ENCODE peak calls at places on chromosome 11, in five cellular contexts. G is prostate gland, E is AG09319, Q is right atrium auricular region, R is WTC11. Y is an unnamed sample.
A peak's percentile ranks its signal among the peaks of the same experiment; 100 is the strongest.

GRCh38 chr11:84234462-84235202 is 948.5 kb upstream of the CCDC90B start:
- DNase-seq in G (no peak), R (no peak), Q (no peak), E (no peak), Y (peak; percentile 5)

GRCh38 chr11:110200241-110200640 is 96.2 kb downstream of the RDX start:
- DNase-seq in E (no peak), G (no peak), Q (no peak), R (no peak), Y (no peak)

GRCh38 chr11:65493367-65494176 is 5.3 kb upstream of the MALAT1 start:
- DNase-seq in E (peak; percentile 85), G (peak; percentile 87), Q (peak; percentile 98), R (peak; percentile 29), Y (no peak)

GRCh38 chr11:32439488-32440210 is 4.3 kb upstream of the WT1 start:
- DNase-seq in R (no peak), G (no peak), Q (no peak), E (no peak), Y (peak; percentile 34)

GRCh38 chr11:129933262-129933661 is 37.9 kb upstream of the NFRKB start:
- DNase-seq in Q (no peak), E (no peak), R (no peak), G (no peak), Y (no peak)

GRCh38 chr11:69196322-69197169 is 40.8 kb downstream of the SMIM38 start:
- DNase-seq in G (no peak), Q (no peak), R (no peak), E (no peak), Y (no peak)

GRCh38 chr11:69485337-69486041 is 4.0 kb downstream of the LINC01488 start:
- DNase-seq in E (no peak), G (no peak), R (no peak), Q (no peak), Y (no peak)

GRCh38 chr11:68651208-68651984 is 32.9 kb upstream of the GAL start:
- DNase-seq in Q (no peak), E (no peak), R (no peak), G (peak; percentile 92), Y (no peak)

GRCh38 chr11:116981216-116981887 is 116.9 kb downstream of the SIK3 start:
- DNase-seq in E (no peak), G (no peak), R (no peak), Q (no peak), Y (no peak)

GRCh38 chr11:62647609-62648005 is 1.2 kb upstream of the GANAB start:
- DNase-seq in G (no peak), R (no peak), Q (no peak), E (no peak), Y (no peak)

DNA sequence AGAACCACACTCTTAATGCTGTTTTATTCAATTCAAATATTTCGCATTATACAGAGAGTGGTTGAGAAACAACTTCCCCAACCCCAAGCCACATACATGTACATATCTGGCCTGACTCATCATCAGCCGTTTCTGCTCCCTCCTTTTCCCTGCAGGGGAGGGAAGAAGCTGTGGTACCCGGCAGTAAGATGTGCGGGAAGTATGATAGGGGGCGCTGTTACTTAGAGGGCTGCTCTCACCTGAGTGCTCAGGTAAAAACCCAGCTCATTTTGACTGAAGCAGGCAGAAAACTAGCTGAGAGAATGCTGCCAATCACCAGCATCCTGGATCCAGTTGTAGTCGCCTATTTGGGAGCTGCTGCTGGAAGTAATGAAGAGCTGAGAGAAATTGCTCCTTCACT is 85.6 kb downstream of the NELL1 start:
- DNase-seq in Q (no peak), E (no peak), R (peak; percentile 52), G (no peak), Y (no peak)
- TF ChIP-seq CTCF in Q (no peak), E (no peak), R (peak; percentile 72), G (no peak), Y (peak; percentile 10)

GRCh38 chr11:64342869-64343739 is 3.1 kb downstream of the CCDC88B start:
- DNase-seq in Q (no peak), R (no peak), G (no peak), E (no peak), Y (no peak)

GRCh38 chr11:64341851-64342791 is 2.1 kb downstream of the CCDC88B start:
- DNase-seq in G (peak; percentile 90), R (peak; percentile 97), E (peak; percentile 59), Q (peak; percentile 85), Y (peak; percentile 95)

GRCh38 chr11:64344721-64345120 is 4.7 kb downstream of the CCDC88B start:
- DNase-seq in Q (no peak), E (no peak), R (no peak), G (no peak), Y (no peak)

GRCh38 chr11:64344160-64344559 is 4.2 kb downstream of the CCDC88B start:
- DNase-seq in R (no peak), E (no peak), Q (no peak), G (no peak), Y (no peak)

GRCh38 chr11:64343740-64344133 is 3.7 kb downstream of the CCDC88B start:
- DNase-seq in G (no peak), E (no peak), Q (no peak), R (peak; percentile 70), Y (no peak)
- TF ChIP-seq CTCF in G (no peak), E (peak; percentile 15), Q (peak; percentile 40), R (no peak), Y (peak; percentile 30)

GRCh38 chr11:60118333-60118732 is 29.9 kb downstream of the MS4A2 start:
- DNase-seq in Q (no peak), G (no peak), R (no peak), E (no peak), Y (no peak)
- TF ChIP-seq CTCF in Q (no peak), G (no peak), R (no peak), E (no peak), Y (no peak)

GRCh38 chr11:47551086-47551485 is 1.8 kb downstream of the CELF1 start:
- DNase-seq in Q (no peak), R (no peak), E (no peak), G (no peak), Y (no peak)

GRCh38 chr11:47550288-47551052 is 2.5 kb downstream of the CELF1 start:
- DNase-seq in Q (no peak), G (no peak), E (no peak), R (no peak), Y (no peak)

GRCh38 chr11:47552581-47553416 is at the start of gene CELF1:
- DNase-seq in Q (peak; percentile 89), R (peak; percentile 92), E (peak; percentile 77), G (peak; percentile 87), Y (peak; percentile 93)

GRCh38 chr11:47552086-47552580 is 799 bp downstream of the CELF1 start:
- DNase-seq in G (no peak), E (no peak), R (peak; percentile 39), Q (no peak), Y (peak; percentile 57)

GRCh38 chr11:47553417-47553746 is 450 bp upstream of the CELF1 start:
- DNase-seq in Q (peak; percentile 60), R (no peak), G (no peak), E (no peak), Y (no peak)
- TF ChIP-seq CTCF in Q (no peak), R (no peak), G (no peak), E (no peak), Y (no peak)

Y was measured in nephron progenitor cell.